ENCODE peak calls at places on chromosomes 7 and 10, in four cellular contexts. One of them, this sample, is unnamed.

GRCh38 chr7:28343462-28343861 is 68.9 kb upstream of the CREB5 start:
- DNase-seq in globus pallidus: no peak
- DNase-seq in non-pigmented ciliary epithelial cell: no peak
- DNase-seq in tibial artery: no peak
- DNase-seq in this sample: no peak

GRCh38 chr7:108311446-108312168 is 144.6 kb downstream of the NRCAM start:
- DNase-seq in globus pallidus: no peak
- DNase-seq in non-pigmented ciliary epithelial cell: peak
- DNase-seq in tibial artery: no peak
- DNase-seq in this sample: no peak

GRCh38 chr10:24617771-24618396 is 105.8 kb downstream of the ARHGAP21 start:
- DNase-seq in globus pallidus: peak
- DNase-seq in non-pigmented ciliary epithelial cell: no peak
- DNase-seq in tibial artery: peak
- DNase-seq in this sample: peak

GRCh38 chr10:58714436-58714835 is 201.8 kb downstream of the BICC1 start:
- DNase-seq in globus pallidus: no peak
- DNase-seq in non-pigmented ciliary epithelial cell: no peak
- DNase-seq in tibial artery: no peak
- DNase-seq in this sample: no peak

GRCh38 chr7:15703732-15704131 is 17.2 kb upstream of the MEOX2 start:
- DNase-seq in globus pallidus: no peak
- DNase-seq in non-pigmented ciliary epithelial cell: no peak
- DNase-seq in tibial artery: no peak
- DNase-seq in this sample: no peak

GRCh38 chr10:23095966-23096813 is 811 bp downstream of the MSRB2 start:
- DNase-seq in globus pallidus: peak
- DNase-seq in non-pigmented ciliary epithelial cell: no peak
- DNase-seq in tibial artery: peak
- DNase-seq in this sample: peak

GRCh38 chr7:78326870-78327269 is 528.3 kb downstream of the PHTF2 start:
- DNase-seq in globus pallidus: peak
- DNase-seq in non-pigmented ciliary epithelial cell: no peak
- DNase-seq in tibial artery: no peak
- DNase-seq in this sample: peak

GRCh38 chr7:83782628-83783027 is 133.7 kb upstream of the SEMA3E start:
- DNase-seq in globus pallidus: no peak
- DNase-seq in non-pigmented ciliary epithelial cell: no peak
- DNase-seq in tibial artery: no peak
- DNase-seq in this sample: no peak

GRCh38 chr10:45545150-45545549 is 127.4 kb downstream of the ZFAND4 start:
- DNase-seq in globus pallidus: no peak
- DNase-seq in non-pigmented ciliary epithelial cell: no peak
- DNase-seq in tibial artery: no peak
- DNase-seq in this sample: no peak

GRCh38 chr10:97673736-97674525 is 13.1 kb downstream of the AVPI1 start:
- DNase-seq in globus pallidus: no peak
- DNase-seq in non-pigmented ciliary epithelial cell: no peak
- DNase-seq in tibial artery: no peak
- DNase-seq in this sample: no peak

GRCh38 chr7:35004531-35005096 is 32.7 kb downstream of the DPY19L1 start:
- DNase-seq in globus pallidus: peak
- DNase-seq in non-pigmented ciliary epithelial cell: no peak
- DNase-seq in tibial artery: no peak
- DNase-seq in this sample: no peak

GRCh38 chr10:133356953-133357292 is 896 bp downstream of the FUOM start:
- DNase-seq in globus pallidus: no peak
- DNase-seq in non-pigmented ciliary epithelial cell: no peak
- DNase-seq in tibial artery: no peak
- DNase-seq in this sample: no peak

GRCh38 chr7:30750010-30750409 is 1.9 kb upstream of the INMT start:
- DNase-seq in globus pallidus: no peak
- DNase-seq in non-pigmented ciliary epithelial cell: no peak
- DNase-seq in tibial artery: no peak
- DNase-seq in this sample: no peak

GRCh38 chr10:129481641-129482040 is 14.6 kb downstream of the MGMT start:
- DNase-seq in globus pallidus: no peak
- DNase-seq in non-pigmented ciliary epithelial cell: no peak
- DNase-seq in tibial artery: no peak
- DNase-seq in this sample: no peak

GRCh38 chr7:7100432-7100849 is 81.9 kb upstream of the C1GALT1 start:
- DNase-seq in globus pallidus: no peak
- DNase-seq in non-pigmented ciliary epithelial cell: peak
- DNase-seq in tibial artery: no peak
- DNase-seq in this sample: peak

GRCh38 chr7:106329971-106330733 is 45.4 kb upstream of the NAMPT start:
- DNase-seq in globus pallidus: no peak
- DNase-seq in non-pigmented ciliary epithelial cell: no peak
- DNase-seq in tibial artery: no peak
- DNase-seq in this sample: no peak

GRCh38 chr7:122651451-122651850 is 47.5 kb downstream of the RNF133 start:
- DNase-seq in globus pallidus: no peak
- DNase-seq in non-pigmented ciliary epithelial cell: no peak
- DNase-seq in tibial artery: no peak
- DNase-seq in this sample: no peak

GRCh38 chr10:71338728-71339495 is 19.9 kb downstream of the SLC29A3 start:
- DNase-seq in globus pallidus: no peak
- DNase-seq in non-pigmented ciliary epithelial cell: no peak
- DNase-seq in tibial artery: no peak
- DNase-seq in this sample: no peak

GRCh38 chr10:62554632-62555199 is 180.5 kb downstream of the ZNF365 start:
- DNase-seq in globus pallidus: peak
- DNase-seq in non-pigmented ciliary epithelial cell: no peak
- DNase-seq in tibial artery: no peak
- DNase-seq in this sample: peak

GRCh38 chr7:81594767-81595166 is 175.1 kb downstream of the HGF start:
- DNase-seq in globus pallidus: no peak
- DNase-seq in non-pigmented ciliary epithelial cell: no peak
- DNase-seq in tibial artery: no peak
- DNase-seq in this sample: no peak

GRCh38 chr10:5168897-5169296 is 16.1 kb downstream of the AKR1C8 start:
- DNase-seq in globus pallidus: no peak
- DNase-seq in non-pigmented ciliary epithelial cell: no peak
- DNase-seq in tibial artery: no peak
- DNase-seq in this sample: no peak

GRCh38 chr7:55261386-55261770 is 103.8 kb upstream of the LANCL2 start:
- DNase-seq in globus pallidus: no peak
- DNase-seq in non-pigmented ciliary epithelial cell: no peak
- DNase-seq in tibial artery: no peak
- DNase-seq in this sample: no peak

GRCh38 chr10:92150798-92151197 is 140.1 kb downstream of the CPEB3 start:
- DNase-seq in globus pallidus: no peak
- DNase-seq in non-pigmented ciliary epithelial cell: no peak
- DNase-seq in tibial artery: no peak
- DNase-seq in this sample: peak

GRCh38 chr7:82443044-82443800 is at the start of gene CACNA2D1:
- DNase-seq in globus pallidus: peak
- DNase-seq in non-pigmented ciliary epithelial cell: no peak
- DNase-seq in tibial artery: no peak
- DNase-seq in this sample: no peak

GRCh38 chr10:86218842-86219241 is 147.8 kb downstream of the GRID1 start:
- DNase-seq in globus pallidus: no peak
- DNase-seq in non-pigmented ciliary epithelial cell: no peak
- DNase-seq in tibial artery: no peak
- DNase-seq in this sample: no peak

GRCh38 chr10:73968101-73968515 is 29.8 kb upstream of the VCL start:
- DNase-seq in globus pallidus: no peak
- DNase-seq in non-pigmented ciliary epithelial cell: no peak
- DNase-seq in tibial artery: no peak
- DNase-seq in this sample: peak

GRCh38 chr10:67883710-67884312 is 645 bp upstream of the SIRT1 start:
- DNase-seq in globus pallidus: no peak
- DNase-seq in non-pigmented ciliary epithelial cell: no peak
- DNase-seq in tibial artery: no peak
- DNase-seq in this sample: no peak

GRCh38 chr7:80139179-80139578 is 4.5 kb downstream of the GNAI1 start:
- DNase-seq in globus pallidus: no peak
- DNase-seq in non-pigmented ciliary epithelial cell: no peak
- DNase-seq in tibial artery: no peak
- DNase-seq in this sample: no peak

GRCh38 chr7:1809070-1809469 is 139.0 kb downstream of the ELFN1 start:
- DNase-seq in globus pallidus: no peak
- DNase-seq in non-pigmented ciliary epithelial cell: no peak
- DNase-seq in tibial artery: no peak
- DNase-seq in this sample: no peak